ENCODE peak calls at places on chromosomes 2 and 18, in six cellular contexts. G, B, N, U, T and I are unnamed samples. For H3K27me3 and H3K9me3, the result is how much of the 10 kb centered on the place peaks cover.

GRCh38 chr2:164145093-164145987 is 409.5 kb upstream of the FIGN start:
- DNase-seq in G (no peak), B (no peak), N (no peak), U (no peak), T (no peak), I (no peak)

GRCh38 chr18:61765097-61765496 is 127.7 kb downstream of the RNF152 start:
- DNase-seq in G (no peak), B (no peak), N (no peak), U (no peak), T (no peak), I (no peak)

GRCh38 chr2:118858485-118859156 is 11.2 kb upstream of the EN1 start:
- DNase-seq in G (no peak), B (no peak), N (peak), U (peak), T (no peak), I (no peak)

GRCh38 chr2:208406474-208407451 is at the start of gene PTH2R:
- DNase-seq in G (no peak), B (no peak), N (peak), U (peak), T (no peak), I (no peak)

GRCh38 chr2:41543726-41544125 is 504.1 kb upstream of the PKDCC start:
- DNase-seq in G (no peak), B (no peak), N (no peak), U (no peak), T (no peak), I (no peak)

GRCh38 chr2:46036929-46037328 is 260.3 kb upstream of the EPAS1 start:
- DNase-seq in G (no peak), B (no peak), N (no peak), U (no peak), T (no peak), I (no peak)

GRCh38 chr2:236971131-236971850 is 114.4 kb upstream of the COPS8 start:
- DNase-seq in G (peak), B (no peak), N (no peak), U (peak), T (no peak), I (no peak)

GRCh38 chr2:10307561-10308156 is 5.0 kb downstream of the HPCAL1 start:
- DNase-seq in G (no peak), B (no peak), N (no peak), U (no peak), T (no peak), I (no peak)

GRCh38 chr2:54768772-54769428 is 45.4 kb downstream of the EML6 start:
- DNase-seq in G (no peak), B (no peak), N (no peak), U (no peak), T (no peak), I (no peak)

GRCh38 chr18:23967321-23968089 is 47.0 kb upstream of the TTC39C start:
- DNase-seq in G (peak), B (no peak), N (no peak), U (no peak), T (no peak), I (peak)

GRCh38 chr2:42100696-42101585 is 53.1 kb downstream of the PKDCC start:
- DNase-seq in G (peak), B (peak), N (peak), U (peak), T (no peak), I (peak)

GRCh38 chr18:62954341-62954740 is 239.0 kb downstream of the PHLPP1 start:
- DNase-seq in G (no peak), B (no peak), N (no peak), U (no peak), T (no peak), I (no peak)

GRCh38 chr18:3283908-3284307 is 22.0 kb downstream of the MYL12B start:
- DNase-seq in G (no peak), B (no peak), N (no peak), U (no peak), T (no peak), I (peak)

GRCh38 chr2:241066893-241067341 is 35.2 kb downstream of the MTERF4 start:
- DNase-seq in G (no peak), B (no peak), N (peak), U (peak), T (no peak), I (no peak)

GRCh38 chr18:23529597-23529996 is 26.3 kb downstream of the RMC1 start:
- DNase-seq in G (no peak), B (no peak), N (no peak), U (no peak), T (peak), I (no peak)

GRCh38 chr18:43080671-43081070 is 34.8 kb downstream of the RIT2 start:
- DNase-seq in G (no peak), B (no peak), N (no peak), U (no peak), T (no peak), I (no peak)

GRCh38 chr2:174343343-174343637 is 8.5 kb downstream of the SP9 start:
- DNase-seq in G (no peak), B (no peak), N (no peak), U (no peak), T (no peak), I (no peak)

GRCh38 chr2:174341301-174341994 is 6.7 kb downstream of the SP9 start:
- DNase-seq in G (peak), B (peak), N (peak), U (peak), T (peak), I (peak)

GRCh38 chr2:174341995-174342571 is 7.3 kb downstream of the SP9 start:
- DNase-seq in G (no peak), B (no peak), N (no peak), U (no peak), T (no peak), I (peak)

GRCh38 chr2:174343638-174344455 is 9.1 kb downstream of the SP9 start:
- DNase-seq in G (no peak), B (no peak), N (no peak), U (no peak), T (no peak), I (peak)

GRCh38 chr2:174342600-174343342 is 8.0 kb downstream of the SP9 start:
- DNase-seq in G (no peak), B (no peak), N (no peak), U (no peak), T (no peak), I (no peak)
- H3K27me3 ChIP-seq in G (half or more), B (half or more), N (half or more), U (half or more), T (under half), I (under half)

GRCh38 chr2:176117823-176118376 is 1.3 kb downstream of the HOXD10 start:
- DNase-seq in G (no peak), B (no peak), N (peak), U (no peak), T (no peak), I (no peak)

GRCh38 chr2:176114930-176115625 is 1.5 kb upstream of the HOXD10 start:
- DNase-seq in G (no peak), B (no peak), N (peak), U (no peak), T (no peak), I (no peak)

GRCh38 chr2:176118606-176119370 is 2.2 kb downstream of the HOXD10 start:
- DNase-seq in G (peak), B (no peak), N (peak), U (no peak), T (peak), I (no peak)

GRCh38 chr2:176115883-176116813 is at the start of gene HOXD10:
- DNase-seq in G (peak), B (no peak), N (peak), U (no peak), T (no peak), I (no peak)

DNA sequence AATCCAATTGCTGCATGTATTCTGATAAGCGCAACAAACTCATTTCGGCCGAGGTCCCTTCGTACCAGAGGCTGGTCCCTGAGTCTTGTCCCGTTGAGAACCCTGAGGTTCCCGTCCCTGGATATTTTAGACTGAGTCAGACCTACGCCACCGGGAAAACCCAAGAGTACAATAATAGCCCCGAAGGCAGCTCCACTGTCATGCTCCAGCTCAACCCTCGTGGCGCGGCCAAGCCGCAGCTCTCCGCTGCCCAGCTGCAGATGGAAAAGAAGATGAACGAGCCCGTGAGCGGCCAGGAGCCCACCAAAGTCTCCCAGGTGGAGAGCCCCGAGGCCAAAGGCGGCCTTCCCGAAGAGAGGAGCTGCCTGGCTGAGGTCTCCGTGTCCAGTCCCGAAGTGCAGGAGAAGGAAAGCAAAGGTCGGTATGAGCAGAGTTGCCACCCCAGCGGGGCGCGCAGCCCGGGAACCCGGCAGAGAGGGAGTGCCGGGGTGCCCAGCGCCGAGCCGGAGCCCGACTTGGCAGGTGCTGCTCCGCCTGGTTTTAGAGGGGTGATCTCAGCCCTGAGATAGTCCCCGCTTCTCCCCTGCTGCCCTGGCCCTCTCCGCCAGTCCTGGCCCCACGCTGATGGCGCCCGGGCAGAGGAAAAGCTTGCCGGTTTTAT is 714 bp downstream of the HOXD10 start:
- DNase-seq in G (no peak), B (no peak), N (peak), U (no peak), T (no peak), I (no peak)
- H3K9me3 ChIP-seq in G (under half), B (under half), N (under half), U (under half), T (under half), I (under half)

GRCh38 chr2:175293195-175293594 is 111.7 kb upstream of the ATP5MC3 start:
- DNase-seq in G (no peak), B (no peak), N (no peak), U (no peak), T (no peak), I (no peak)

GRCh38 chr2:175293776-175294175 is 112.3 kb upstream of the ATP5MC3 start:
- DNase-seq in G (no peak), B (no peak), N (no peak), U (no peak), T (peak), I (no peak)
- H3K27me3 ChIP-seq in G (under half), B (under half), N (under half), U (under half), T (under half), I (under half)

DNA sequence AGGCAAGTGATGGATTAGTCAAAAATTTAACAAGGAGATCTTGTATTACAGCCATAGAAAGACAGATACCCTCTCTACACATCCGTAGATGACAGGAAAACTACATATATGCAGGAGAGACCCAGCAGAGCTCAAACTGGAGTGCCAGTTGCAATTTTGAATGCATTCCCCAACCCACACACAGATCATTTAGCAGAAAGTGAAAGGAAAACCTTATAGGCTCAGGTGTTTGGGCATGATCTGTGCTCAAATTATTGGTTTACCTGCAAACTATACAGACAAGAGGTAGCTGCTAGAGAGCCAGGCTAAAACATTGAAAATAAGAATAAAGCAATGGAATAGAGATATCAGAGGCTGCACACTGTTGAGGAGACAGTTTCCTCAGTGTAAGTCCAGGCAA is 51.8 kb downstream of the RAB3GAP1 start:
- DNase-seq in G (no peak), B (no peak), N (no peak), U (no peak), T (no peak), I (no peak)
- H3K9me3 ChIP-seq in G (under half), B (under half), N (under half), U (under half), T (under half), I (under half)

DNA sequence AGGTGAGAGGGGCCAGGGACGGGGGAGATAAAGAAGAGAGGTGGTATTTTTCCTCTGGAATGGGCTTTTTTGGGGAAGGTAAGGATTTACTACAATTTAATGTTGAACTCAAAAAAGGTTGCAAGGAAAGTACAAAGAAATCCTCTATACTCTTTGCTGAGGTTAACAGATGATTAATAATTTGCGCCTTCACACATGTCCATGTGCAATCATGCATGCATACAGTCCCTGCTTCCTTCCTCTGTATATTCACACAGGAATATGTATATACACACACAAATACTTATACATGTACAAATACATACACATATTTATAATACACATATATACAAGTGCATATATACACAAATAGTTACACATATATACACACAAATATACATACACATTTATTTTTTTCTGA is 193.4 kb downstream of the NBAS start:
- DNase-seq in G (no peak), B (no peak), N (no peak), U (no peak), T (no peak), I (no peak)
- H3K27me3 ChIP-seq in G (under half), B (under half), N (under half), U (under half), T (under half), I (under half)